ENCODE peak calls at places on chromosomes 11 and 22, in four cellular contexts. One of them, this sample, is unnamed.

GRCh38 chr11:1300569-1301187 is 8.8 kb downstream of the TOLLIP start:
- DNase-seq in stomach: peak
- DNase-seq in IMR-90: no peak
- DNase-seq in ovary: peak
- DNase-seq in this sample: no peak

GRCh38 chr11:121643530-121644512 is 191.1 kb upstream of the SORL1-AS1 start:
- DNase-seq in stomach: no peak
- DNase-seq in ovary: no peak
- DNase-seq in IMR-90: no peak
- DNase-seq in this sample: no peak

GRCh38 chr11:123357990-123358827 is 71.9 kb upstream of the GRAMD1B start:
- DNase-seq in stomach: no peak
- DNase-seq in IMR-90: peak
- DNase-seq in ovary: no peak
- DNase-seq in this sample: no peak

GRCh38 chr11:76119779-76120178 is 86.5 kb downstream of the WNT11 start:
- DNase-seq in IMR-90: no peak
- DNase-seq in ovary: no peak
- DNase-seq in stomach: no peak
- DNase-seq in this sample: no peak

GRCh38 chr22:31682751-31683150 is 20.7 kb upstream of the PISD start:
- DNase-seq in stomach: no peak
- DNase-seq in ovary: no peak
- DNase-seq in IMR-90: no peak
- DNase-seq in this sample: no peak

GRCh38 chr11:71452354-71453020 is 516 bp upstream of the NADSYN1 start:
- DNase-seq in IMR-90: peak
- DNase-seq in stomach: peak
- DNase-seq in ovary: no peak
- DNase-seq in this sample: peak

GRCh38 chr11:14059491-14059890 is 97.0 kb downstream of the SPON1 start:
- DNase-seq in IMR-90: no peak
- DNase-seq in ovary: no peak
- DNase-seq in stomach: no peak
- DNase-seq in this sample: no peak

GRCh38 chr11:45094958-45095690 is 51.3 kb upstream of the PRDM11 start:
- DNase-seq in IMR-90: no peak
- DNase-seq in stomach: no peak
- DNase-seq in ovary: no peak
- DNase-seq in this sample: no peak

GRCh38 chr11:68498903-68499883 is 38.6 kb downstream of the PPP6R3 start:
- DNase-seq in stomach: no peak
- DNase-seq in ovary: no peak
- DNase-seq in IMR-90: no peak
- DNase-seq in this sample: no peak

GRCh38 chr22:39173787-39174497 is 21.5 kb upstream of the CBX7 start:
- DNase-seq in ovary: no peak
- DNase-seq in stomach: no peak
- DNase-seq in IMR-90: no peak
- DNase-seq in this sample: no peak

GRCh38 chr22:35863432-35863831 is 145.8 kb downstream of the APOL5 start:
- DNase-seq in ovary: no peak
- DNase-seq in IMR-90: no peak
- DNase-seq in stomach: no peak
- DNase-seq in this sample: no peak

GRCh38 chr11:113087716-113088115 is 126.5 kb downstream of the NCAM1 start:
- DNase-seq in IMR-90: no peak
- DNase-seq in ovary: no peak
- DNase-seq in stomach: no peak
- DNase-seq in this sample: no peak

GRCh38 chr22:35582861-35583670 is 34.1 kb downstream of the MB start:
- DNase-seq in IMR-90: peak
- DNase-seq in stomach: peak
- DNase-seq in ovary: peak
- DNase-seq in this sample: peak

GRCh38 chr11:2097998-2098690 is 41.0 kb downstream of the IGF2 start:
- DNase-seq in ovary: no peak
- DNase-seq in IMR-90: no peak
- DNase-seq in stomach: no peak
- DNase-seq in this sample: no peak

DNA sequence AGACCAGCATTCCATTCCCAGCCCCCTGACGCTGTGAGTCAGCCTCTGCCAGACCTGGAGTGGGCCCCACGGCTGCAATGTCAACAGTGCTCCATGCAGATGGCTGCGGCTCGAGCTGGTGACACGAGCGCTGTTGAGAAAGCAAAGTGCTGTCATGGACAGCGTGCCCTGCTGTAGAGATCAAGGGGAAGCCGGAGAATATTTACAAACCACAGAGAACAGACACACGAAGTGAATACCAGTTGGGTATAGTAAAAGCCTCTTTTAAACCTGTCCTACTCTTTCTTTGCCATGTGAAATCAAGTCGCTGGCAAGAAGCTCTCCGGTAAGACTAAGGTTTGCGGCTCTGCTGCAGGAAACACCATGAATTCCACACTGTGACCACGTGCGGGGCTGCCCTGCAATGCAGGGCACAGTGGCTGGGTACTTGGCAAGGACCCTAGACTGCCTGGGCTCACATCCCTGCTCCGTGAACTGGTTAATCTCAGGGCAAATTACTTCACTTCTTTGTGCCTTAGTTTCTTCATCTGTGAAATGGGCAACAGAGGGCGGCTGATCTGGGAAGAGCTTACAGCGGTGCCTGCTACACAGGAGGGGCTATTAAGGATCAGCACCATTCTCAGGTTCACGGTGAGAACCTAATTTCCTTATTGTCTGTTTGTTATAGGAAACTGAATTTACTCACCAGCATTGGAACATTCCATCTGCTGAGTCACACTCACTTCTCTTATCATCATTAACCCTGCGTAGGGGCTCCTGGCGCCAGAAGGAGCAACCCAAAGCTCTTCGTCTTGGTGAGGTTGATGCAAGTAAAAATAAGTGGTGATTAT is 27.8 kb upstream of the ELFN2 start:
- DNase-seq in stomach: peak
- DNase-seq in IMR-90: peak
- DNase-seq in ovary: no peak
- DNase-seq in this sample: no peak
- H3K4me3 ChIP-seq in stomach: no peak
- H3K4me3 ChIP-seq in IMR-90: no peak
- H3K4me3 ChIP-seq in ovary: no peak
- H3K4me3 ChIP-seq in this sample: no peak

GRCh38 chr11:85831050-85831449 is 20.1 kb upstream of the SYTL2 start:
- DNase-seq in ovary: no peak
- DNase-seq in stomach: no peak
- DNase-seq in IMR-90: no peak
- DNase-seq in this sample: no peak
- H3K27ac ChIP-seq in ovary: no peak
- H3K27ac ChIP-seq in stomach: no peak
- H3K27ac ChIP-seq in IMR-90: no peak
- H3K27ac ChIP-seq in this sample: no peak

DNA sequence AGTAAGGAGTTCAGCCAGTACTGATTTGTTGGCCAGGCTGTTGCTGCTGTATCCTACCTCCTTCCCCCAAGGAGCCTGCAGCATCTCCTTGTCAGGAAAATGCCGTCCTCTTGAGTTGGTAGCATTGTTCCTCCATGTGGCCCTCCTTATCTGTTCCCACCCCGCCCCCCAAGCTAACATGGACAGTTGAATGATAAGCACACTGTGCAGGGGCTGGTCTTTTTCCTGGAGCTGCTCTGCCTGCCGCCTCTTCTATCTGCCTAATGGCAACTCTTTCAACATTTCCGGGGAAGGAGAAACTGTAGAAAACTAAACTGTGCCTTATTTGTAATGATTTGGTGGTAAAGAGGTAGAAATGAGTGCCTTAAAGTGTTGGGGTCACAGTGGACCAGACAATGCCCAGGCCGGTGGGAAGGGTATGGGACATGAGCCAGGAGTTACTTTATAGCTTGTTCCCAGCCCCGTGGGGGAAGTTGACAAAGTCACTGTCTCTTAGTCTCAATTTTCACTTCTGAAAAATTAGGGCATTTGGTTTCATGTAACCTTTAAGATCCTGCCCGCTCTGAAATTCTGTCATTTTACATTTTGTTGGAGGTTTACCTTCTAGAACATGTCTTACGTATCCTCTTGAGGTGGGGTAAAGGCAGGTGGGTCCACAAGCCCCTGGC is 4.5 kb downstream of the FAM118A start:
- DNase-seq in stomach: no peak
- DNase-seq in IMR-90: no peak
- DNase-seq in ovary: no peak
- DNase-seq in this sample: no peak
- TF ChIP-seq POLR2A in stomach: no peak
- TF ChIP-seq POLR2A in IMR-90: no peak
- TF ChIP-seq POLR2A in ovary: no peak
- TF ChIP-seq POLR2A in this sample: no peak

DNA sequence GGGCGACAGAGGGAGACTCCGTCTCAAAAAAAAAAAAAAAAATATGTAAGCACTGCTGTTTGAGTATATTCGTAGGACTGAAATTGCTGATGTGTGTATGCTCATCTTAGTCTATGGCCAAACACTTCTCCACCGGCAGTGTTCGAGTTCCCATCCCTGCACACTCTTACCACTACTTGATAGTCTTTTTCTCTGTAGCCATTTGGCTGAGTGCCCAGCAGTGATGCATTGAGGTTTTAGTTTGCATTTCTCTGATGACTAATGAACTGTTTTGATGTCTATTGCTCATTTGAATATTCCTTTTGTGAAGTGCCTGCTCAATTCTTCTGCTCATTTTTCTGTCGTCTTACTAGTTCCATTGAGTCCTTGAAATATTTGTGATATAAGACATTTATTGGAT is 1.9 kb downstream of the TIRAP start:
- DNase-seq in IMR-90: peak
- DNase-seq in stomach: peak
- DNase-seq in ovary: peak
- DNase-seq in this sample: no peak
- H3K4me3 ChIP-seq in IMR-90: no peak
- H3K4me3 ChIP-seq in stomach: no peak
- H3K4me3 ChIP-seq in ovary: no peak
- H3K4me3 ChIP-seq in this sample: no peak

GRCh38 chr22:26486394-26486793 is 2.7 kb downstream of the SRRD start:
- DNase-seq in IMR-90: no peak
- DNase-seq in stomach: no peak
- DNase-seq in ovary: no peak
- DNase-seq in this sample: no peak
- H3K27ac ChIP-seq in IMR-90: no peak
- H3K27ac ChIP-seq in stomach: no peak
- H3K27ac ChIP-seq in ovary: no peak
- H3K27ac ChIP-seq in this sample: no peak

GRCh38 chr11:126416542-126417090 is 61.1 kb downstream of the ST3GAL4 start:
- DNase-seq in IMR-90: peak
- DNase-seq in ovary: peak
- DNase-seq in stomach: peak
- DNase-seq in this sample: peak
- TF ChIP-seq POLR2A in IMR-90: no peak
- TF ChIP-seq POLR2A in ovary: peak
- TF ChIP-seq POLR2A in stomach: no peak
- TF ChIP-seq POLR2A in this sample: peak

DNA sequence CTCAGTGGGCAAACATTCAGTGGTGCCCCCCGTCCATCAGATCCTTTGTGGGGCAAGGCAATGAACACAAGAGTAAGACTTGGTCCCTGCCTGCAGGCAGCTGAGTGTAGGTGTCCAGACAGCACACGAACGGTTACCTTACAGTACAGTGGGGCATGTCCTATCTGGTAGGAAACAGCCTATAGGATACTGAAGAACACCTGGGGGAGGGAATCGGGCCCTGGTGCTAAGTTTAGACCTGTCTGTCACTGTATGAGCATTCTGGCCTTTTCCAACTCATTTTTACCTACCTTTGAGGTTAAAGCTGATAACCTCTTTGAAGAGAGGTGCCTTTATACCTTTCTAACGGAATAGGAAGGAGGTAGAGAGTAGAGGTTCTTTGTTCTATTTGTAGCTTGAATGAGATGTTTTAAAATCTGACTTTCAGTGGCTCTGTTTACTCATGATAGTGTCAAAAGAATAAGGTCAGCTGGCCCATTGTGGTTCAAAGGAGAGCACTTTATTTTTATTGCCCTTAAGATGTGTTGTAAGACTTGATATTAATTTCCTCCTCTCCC is 8.9 kb downstream of the ZNRF3 start:
- DNase-seq in stomach: no peak
- DNase-seq in ovary: no peak
- DNase-seq in IMR-90: no peak
- DNase-seq in this sample: no peak
- H3K4me3 ChIP-seq in stomach: no peak
- H3K4me3 ChIP-seq in ovary: no peak
- H3K4me3 ChIP-seq in IMR-90: no peak
- H3K4me3 ChIP-seq in this sample: no peak

GRCh38 chr11:60367009-60367408 is 11.3 kb upstream of the MS4A7 start:
- DNase-seq in IMR-90: no peak
- DNase-seq in stomach: no peak
- DNase-seq in ovary: no peak
- DNase-seq in this sample: no peak
- H3K27ac ChIP-seq in IMR-90: no peak
- H3K27ac ChIP-seq in stomach: no peak
- H3K27ac ChIP-seq in ovary: no peak
- H3K27ac ChIP-seq in this sample: no peak

GRCh38 chr22:22098457-22099193 is 116.0 kb upstream of the TOP3B start:
- DNase-seq in stomach: no peak
- DNase-seq in ovary: no peak
- DNase-seq in IMR-90: no peak
- DNase-seq in this sample: no peak
- TF ChIP-seq POLR2A in stomach: no peak
- TF ChIP-seq POLR2A in ovary: no peak
- TF ChIP-seq POLR2A in IMR-90: no peak
- TF ChIP-seq POLR2A in this sample: no peak

DNA sequence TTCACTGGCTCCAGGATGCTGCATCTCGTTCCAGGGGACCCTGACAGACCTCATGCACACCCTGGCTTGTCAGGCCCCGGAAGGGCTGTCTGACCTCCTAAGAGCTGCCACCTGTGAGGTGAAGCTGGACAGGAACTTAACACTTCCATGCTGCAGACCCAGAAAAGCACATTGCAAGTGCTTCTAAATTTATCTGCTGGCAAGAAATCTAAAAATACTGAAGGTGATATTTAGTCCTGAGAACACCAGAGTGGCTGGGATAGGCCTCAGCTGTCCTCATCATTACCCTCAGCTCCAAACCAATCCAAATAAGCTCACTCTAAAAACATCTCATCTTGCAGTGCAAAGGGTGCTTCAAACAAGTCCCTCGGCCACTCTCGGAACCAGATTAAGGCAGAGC is 46.7 kb downstream of the ABTB2 start:
- DNase-seq in ovary: no peak
- DNase-seq in IMR-90: no peak
- DNase-seq in stomach: no peak
- DNase-seq in this sample: no peak
- H3K4me3 ChIP-seq in ovary: no peak
- H3K4me3 ChIP-seq in IMR-90: no peak
- H3K4me3 ChIP-seq in stomach: no peak
- H3K4me3 ChIP-seq in this sample: no peak